ENCODE peak calls at places on chromosomes 2 and 18, in six cellular contexts. Y, U, O, X, S and H are unnamed samples.

GRCh38 chr18:68724021-68724420 is 9.1 kb upstream of the TMX3 start:
- DNase-seq in Y (no peak), O (no peak), S (no peak), U (no peak), X (no peak), H (no peak)

GRCh38 chr18:48680339-48680738 is 141.5 kb downstream of the CTIF start:
- DNase-seq in Y (no peak), X (no peak), U (no peak), S (no peak), O (no peak), H (no peak)

GRCh38 chr2:24834733-24835395 is 41.6 kb downstream of the CENPO start:
- DNase-seq in Y (no peak), U (no peak), S (no peak), X (no peak), O (no peak), H (no peak)

GRCh38 chr2:38775097-38775920 is 2.7 kb upstream of the GEMIN6 start:
- DNase-seq in U (no peak), O (peak; percentile 18), X (no peak), Y (no peak), S (no peak), H (no peak)

GRCh38 chr2:109351164-109351756 is 222.3 kb downstream of the SH3RF3 start:
- DNase-seq in S (peak; percentile 62), O (no peak), Y (no peak), U (no peak), X (peak; percentile 97), H (no peak)

GRCh38 chr2:55239656-55240222 is 7.3 kb downstream of the RPS27A start:
- DNase-seq in Y (no peak), S (no peak), X (no peak), O (peak; percentile 37), U (no peak), H (no peak)

GRCh38 chr2:216619411-216620393 is 13.5 kb upstream of the IGFBP2 start:
- DNase-seq in Y (no peak), X (no peak), U (no peak), O (peak; percentile 62), S (no peak), H (no peak)

GRCh38 chr2:154452906-154453493 is 245.5 kb upstream of the KCNJ3 start:
- DNase-seq in O (no peak), X (peak; percentile 42), Y (no peak), U (peak; percentile 21), S (no peak), H (no peak)

GRCh38 chr2:21367421-21367820 is 243.7 kb downstream of the TDRD15 start:
- DNase-seq in X (peak; percentile 19), S (no peak), U (no peak), Y (no peak), O (no peak), H (no peak)

GRCh38 chr2:74863802-74864248 is 29.9 kb downstream of the HK2 start:
- DNase-seq in O (no peak), U (no peak), X (peak; percentile 45), S (no peak), Y (no peak), H (no peak)
- H3K4me1 ChIP-seq in O (peaks cover 54% of the 10 kb centered on the region), U (peaks cover 8% of the 10 kb centered on the region), X (peaks cover 56% of the 10 kb centered on the region), S (no peaks in the 10 kb centered on the region), Y (no peaks in the 10 kb centered on the region), H (no peaks in the 10 kb centered on the region)

GRCh38 chr2:237882510-237883481 is 23.4 kb downstream of the RAMP1 start:
- DNase-seq in O (no peak), U (no peak), S (peak; percentile 34), X (no peak), Y (no peak), H (no peak)
- H3K27ac ChIP-seq in O (no peak overlapping the region), U (no peak overlapping the region), S (no peak overlapping the region), X (no peak overlapping the region), Y (no peak overlapping the region), H (no peak overlapping the region)

DNA sequence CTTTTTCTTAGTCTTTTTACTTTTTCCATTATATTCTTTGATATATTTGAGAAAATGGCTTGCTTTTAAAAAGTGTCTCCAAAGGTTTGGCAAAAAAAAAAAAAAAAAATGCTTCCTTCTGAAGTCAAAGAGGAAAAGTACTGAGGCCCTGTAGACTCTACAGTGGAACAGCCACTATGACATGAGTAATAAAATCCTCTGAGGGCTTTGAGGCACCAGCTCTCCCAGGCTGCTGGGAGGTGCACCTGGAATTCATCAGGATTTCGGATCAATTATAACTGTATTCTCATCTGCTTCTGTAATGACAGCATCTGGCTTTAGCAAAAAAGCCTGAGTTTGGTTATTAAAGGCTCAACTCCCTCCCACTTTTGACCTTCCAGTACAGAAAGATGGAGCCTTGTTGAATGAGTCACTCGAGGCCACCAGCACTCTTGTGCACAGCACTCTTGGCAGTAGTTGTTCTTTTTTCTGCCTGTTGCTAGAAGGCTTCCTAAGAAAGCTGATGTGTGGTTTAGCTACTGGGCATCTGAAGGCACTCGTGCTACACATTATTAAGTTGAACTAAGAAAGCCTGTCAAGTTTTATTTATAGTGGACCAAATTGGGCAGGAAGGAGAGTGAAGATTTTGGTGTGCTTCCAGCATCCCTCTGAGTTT is 131.3 kb downstream of the PRPF40A start:
- DNase-seq in Y (no peak), U (no peak), S (no peak), O (peak; percentile 18), X (peak; percentile 34), H (no peak)
- H3K4me1 ChIP-seq in Y (no peaks in the 10 kb centered on the region), U (no peaks in the 10 kb centered on the region), S (no peaks in the 10 kb centered on the region), O (no peaks in the 10 kb centered on the region), X (peaks cover 11% of the 10 kb centered on the region), H (no peaks in the 10 kb centered on the region)

DNA sequence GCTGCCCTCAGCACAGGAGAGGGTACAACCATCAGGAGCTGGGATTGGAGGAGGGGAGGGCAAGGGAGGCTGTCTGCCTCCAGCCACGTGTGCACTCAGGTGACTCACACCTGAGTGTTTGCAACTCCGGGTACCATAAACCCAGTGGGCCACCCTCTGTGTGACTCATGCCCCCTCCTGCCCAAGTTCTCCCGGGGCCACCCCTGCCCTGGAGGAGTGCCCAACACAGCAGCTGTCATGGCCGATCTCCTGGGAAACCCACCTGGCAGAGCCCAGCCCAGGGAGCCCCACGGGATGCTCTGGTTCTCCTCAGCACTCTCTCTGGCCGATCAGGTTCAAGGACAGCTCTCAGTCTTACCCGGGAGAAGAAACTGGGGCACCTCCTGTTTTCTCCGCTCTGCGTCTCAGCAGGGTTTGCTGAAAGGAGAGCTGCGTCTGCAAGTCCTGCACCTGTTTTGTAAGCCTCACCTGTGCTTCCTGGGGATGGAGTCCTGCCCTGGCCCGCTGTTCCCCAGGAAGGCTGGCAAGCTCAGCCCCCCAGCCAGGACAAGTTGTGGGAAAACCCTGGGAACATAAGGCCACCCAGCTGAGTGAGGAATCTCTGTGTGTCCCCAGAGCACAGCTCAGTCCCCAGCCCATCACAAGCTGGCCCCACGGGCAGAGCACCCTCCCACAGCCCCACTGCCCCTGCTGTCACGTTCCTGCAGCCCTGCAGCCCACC is 44.0 kb upstream of the UBE2F start:
- DNase-seq in X (peak; percentile 79), S (no peak), Y (no peak), O (no peak), U (no peak), H (no peak)
- H3K27ac ChIP-seq in X (no peak overlapping the region), S (peak overlapping the region; percentile 21), Y (no peak overlapping the region), O (no peak overlapping the region), U (no peak overlapping the region), H (no peak overlapping the region)

GRCh38 chr2:58788402-58788801 is 547.3 kb upstream of the FANCL start:
- DNase-seq in O (no peak), X (peak; percentile 14), U (no peak), Y (no peak), S (no peak), H (no peak)
- H3K4me1 ChIP-seq in O (no peaks in the 10 kb centered on the region), X (no peaks in the 10 kb centered on the region), U (no peaks in the 10 kb centered on the region), Y (no peaks in the 10 kb centered on the region), S (no peaks in the 10 kb centered on the region), H (no peaks in the 10 kb centered on the region)

GRCh38 chr2:179263015-179263414 is 1.6 kb downstream of the SESTD1 start:
- DNase-seq in X (peak; percentile 31), Y (no peak), O (peak; percentile 77), S (no peak), U (no peak), H (no peak)
- H3K27ac ChIP-seq in X (no peak overlapping the region), Y (no peak overlapping the region), O (peak overlapping the region; percentile 87), S (peak overlapping the region; percentile 96), U (no peak overlapping the region), H (no peak overlapping the region)

GRCh38 chr18:23857756-23858155 is 156.8 kb upstream of the TTC39C start:
- DNase-seq in S (no peak), O (peak; percentile 67), U (no peak), X (peak; percentile 75), Y (no peak), H (no peak)
- H3K4me1 ChIP-seq in S (no peaks in the 10 kb centered on the region), O (peaks cover 39% of the 10 kb centered on the region), U (peaks cover 20% of the 10 kb centered on the region), X (peaks cover 61% of the 10 kb centered on the region), Y (no peaks in the 10 kb centered on the region), H (peaks cover 7% of the 10 kb centered on the region)

GRCh38 chr2:237662671-237663093 is 35.3 kb downstream of the LRRFIP1 start:
- DNase-seq in Y (peak; percentile 74), S (peak; percentile 94), O (peak; percentile 71), U (peak; percentile 86), X (peak; percentile 74), H (peak; percentile 18)

GRCh38 chr2:237663517-237663916 is 36.1 kb downstream of the LRRFIP1 start:
- DNase-seq in O (no peak), S (no peak), X (no peak), Y (no peak), U (no peak), H (no peak)

GRCh38 chr2:237665713-237666143 is 38.3 kb downstream of the LRRFIP1 start:
- DNase-seq in X (no peak), Y (no peak), U (peak; percentile 87), O (peak; percentile 33), S (no peak), H (no peak)

GRCh38 chr2:237661799-237662328 is 34.5 kb downstream of the LRRFIP1 start:
- DNase-seq in S (no peak), X (no peak), U (peak; percentile 71), O (no peak), Y (no peak), H (no peak)

GRCh38 chr2:237664151-237664550 is 36.8 kb downstream of the LRRFIP1 start:
- DNase-seq in X (no peak), O (no peak), S (no peak), Y (no peak), U (no peak), H (no peak)
- H3K27ac ChIP-seq in X (no peak overlapping the region), O (no peak overlapping the region), S (no peak overlapping the region), Y (no peak overlapping the region), U (no peak overlapping the region), H (no peak overlapping the region)

DNA sequence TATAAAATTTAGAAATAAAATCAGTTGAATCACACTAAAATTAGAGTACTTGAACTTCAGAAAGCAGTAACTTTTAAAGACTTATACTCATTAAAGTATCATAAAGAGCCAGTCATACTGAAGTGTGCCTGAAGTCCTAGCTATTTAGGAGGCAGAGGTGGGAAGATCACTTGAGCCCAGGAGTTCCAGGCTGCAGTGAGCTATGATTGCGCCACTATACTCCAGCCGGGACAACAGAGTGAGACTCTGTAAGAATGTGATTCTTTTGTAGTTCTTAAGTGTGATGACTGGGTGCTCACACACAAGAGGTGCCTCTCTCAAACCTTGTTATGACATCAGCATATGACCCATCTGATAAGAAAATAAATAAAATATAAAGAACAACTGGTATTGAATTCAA is 14.6 kb downstream of the TLK1 start:
- DNase-seq in Y (no peak), X (no peak), S (no peak), O (no peak), U (no peak), H (no peak)
- H3K4me1 ChIP-seq in Y (peaks cover 91% of the 10 kb centered on the region), X (peaks cover 17% of the 10 kb centered on the region), S (peaks cover 7% of the 10 kb centered on the region), O (peaks cover 85% of the 10 kb centered on the region), U (peaks cover 37% of the 10 kb centered on the region), H (peaks cover 35% of the 10 kb centered on the region)